ENCODE peak calls at places on chromosomes 6 and 20, in four cellular contexts. I is mammary epithelial cell, P is Calu3, D is cardiac fibroblast. U is an unnamed sample.

GRCh38 chr6:141264101-141264500 is 868.6 kb upstream of the GJE1 start:
- DNase-seq in I (peak; percentile 52), D (no peak), P (no peak), U (no peak)

GRCh38 chr20:49381558-49382493 is 100.6 kb downstream of the KCNB1 start:
- DNase-seq in I (peak; percentile 87), D (peak; percentile 87), P (peak; percentile 23), U (no peak)

GRCh38 chr6:91926827-91927226 is 1340.0 kb upstream of the MAP3K7 start:
- DNase-seq in P (no peak), D (no peak), I (no peak), U (no peak)

GRCh38 chr6:51753635-51754034 is 333.8 kb downstream of the PKHD1 start:
- DNase-seq in I (peak; percentile 10), P (peak; percentile 11), D (no peak), U (peak; percentile 45)

GRCh38 chr6:68134796-68135195 is 500.3 kb upstream of the ADGRB3 start:
- DNase-seq in P (no peak), D (peak; percentile 17), I (no peak), U (no peak)

GRCh38 chr20:43667341-43668132 is 623 bp downstream of the MYBL2 start:
- DNase-seq in P (peak; percentile 67), I (no peak), D (no peak), U (peak; percentile 25)

GRCh38 chr6:108564178-108564577 is 3.5 kb downstream of the FOXO3 start:
- DNase-seq in I (peak; percentile 93), D (peak; percentile 73), P (no peak), U (no peak)

GRCh38 chr6:153591165-153591564 is 447.9 kb upstream of the OPRM1 start:
- DNase-seq in I (no peak), P (no peak), D (no peak), U (no peak)

GRCh38 chr6:45486739-45487138 is 109.0 kb upstream of the SUPT3H start:
- DNase-seq in P (no peak), I (no peak), D (no peak), U (no peak)

GRCh38 chr20:5448449-5449118 is 131.8 kb upstream of the PROKR2 start:
- DNase-seq in P (peak; percentile 60), I (peak; percentile 28), D (peak; percentile 56), U (peak; percentile 77)

GRCh38 chr6:107418118-107418517 is 41.2 kb downstream of the PDSS2 start:
- DNase-seq in P (peak; percentile 6), I (peak; percentile 9), D (peak; percentile 30), U (no peak)

GRCh38 chr20:25484911-25485511 is 77.5 kb downstream of the GINS1 start:
- DNase-seq in P (no peak), D (peak; percentile 44), I (peak; percentile 72), U (no peak)

GRCh38 chr6:29800254-29800653 is 27.4 kb upstream of the HLA-G start:
- DNase-seq in P (no peak), D (no peak), I (no peak), U (no peak)

GRCh38 chr6:26217714-26218075 is 130.5 kb downstream of the HFE start:
- DNase-seq in D (peak; percentile 26), I (peak; percentile 39), P (no peak), U (no peak)

GRCh38 chr6:167697316-167697715 is 129.4 kb upstream of the AFDN start:
- DNase-seq in I (no peak), D (peak; percentile 52), P (no peak), U (no peak)

GRCh38 chr6:152233547-152234320 is 403.4 kb downstream of the SYNE1 start:
- DNase-seq in I (no peak), P (no peak), D (no peak), U (no peak)

GRCh38 chr6:134190883-134191282 is 127.0 kb downstream of the SGK1 start:
- DNase-seq in I (no peak), D (no peak), P (no peak), U (no peak)

GRCh38 chr6:109455161-109455501 is 441 bp downstream of the MICAL1 start:
- DNase-seq in P (peak; percentile 27), D (no peak), I (peak; percentile 27), U (peak; percentile 46)

GRCh38 chr6:34190504-34191122 is 44.7 kb upstream of the GRM4 start:
- DNase-seq in P (no peak), I (no peak), D (no peak), U (no peak)

GRCh38 chr6:108667984-108668383 is 107.3 kb downstream of the FOXO3 start:
- DNase-seq in D (peak; percentile 74), P (no peak), I (no peak), U (no peak)

GRCh38 chr6:21679761-21680265 is 86.3 kb downstream of the SOX4 start:
- DNase-seq in D (peak; percentile 83), I (peak; percentile 73), P (no peak), U (no peak)

GRCh38 chr6:104639671-104640070 is 220.0 kb downstream of the HACE1 start:
- DNase-seq in D (peak; percentile 78), I (peak; percentile 30), P (no peak), U (no peak)

GRCh38 chr6:153790048-153790447 is 249.0 kb upstream of the OPRM1 start:
- DNase-seq in D (peak; percentile 87), P (peak; percentile 23), I (peak; percentile 50), U (no peak)

GRCh38 chr6:159982726-159983506 is 14.0 kb downstream of the IGF2R start:
- DNase-seq in D (peak; percentile 85), I (peak; percentile 51), P (no peak), U (no peak)

GRCh38 chr6:87277123-87277522 is 45.3 kb upstream of the SMIM8 start:
- DNase-seq in D (peak; percentile 24), P (no peak), I (peak; percentile 23), U (no peak)

GRCh38 chr6:75528423-75528822 is 34.8 kb upstream of the FILIP1 start:
- DNase-seq in I (no peak), D (peak; percentile 81), P (no peak), U (no peak)

GRCh38 chr6:75530696-75531095 is 37.1 kb upstream of the FILIP1 start:
- DNase-seq in I (no peak), D (peak; percentile 82), P (no peak), U (no peak)

GRCh38 chr6:75524322-75524972 is 30.8 kb upstream of the FILIP1 start:
- DNase-seq in P (peak; percentile 71), D (peak; percentile 73), I (no peak), U (no peak)

GRCh38 chr6:75525682-75526081 is 32.1 kb upstream of the FILIP1 start:
- DNase-seq in P (no peak), I (no peak), D (no peak), U (no peak)

GRCh38 chr6:75526502-75527127 is 33.0 kb upstream of the FILIP1 start:
- DNase-seq in D (peak; percentile 85), I (peak; percentile 55), P (peak; percentile 77), U (peak; percentile 66)
- TF ChIP-seq CTCF in D (peak; percentile 60), I (peak; percentile 63), P (peak; percentile 64), U (peak; percentile 89)

GRCh38 chr6:223136-223535 is 69.2 kb upstream of the DUSP22 start:
- DNase-seq in I (no peak), D (no peak), P (no peak), U (no peak)
- TF ChIP-seq CTCF in I (no peak), D (no peak), P (no peak), U (no peak)

GRCh38 chr6:46734867-46735719 is at the start of gene PLA2G7:
- DNase-seq in P (peak; percentile 57), D (no peak), I (peak; percentile 57), U (peak; percentile 38)

GRCh38 chr6:46733410-46733809 is 1.8 kb downstream of the PLA2G7 start:
- DNase-seq in D (no peak), P (no peak), I (peak; percentile 26), U (no peak)

GRCh38 chr6:46730918-46731461 is 4.2 kb downstream of the PLA2G7 start:
- DNase-seq in D (no peak), I (no peak), P (no peak), U (no peak)

GRCh38 chr6:46736913-46737312 is 1.7 kb upstream of the PLA2G7 start:
- DNase-seq in P (no peak), D (no peak), I (peak; percentile 40), U (no peak)

DNA sequence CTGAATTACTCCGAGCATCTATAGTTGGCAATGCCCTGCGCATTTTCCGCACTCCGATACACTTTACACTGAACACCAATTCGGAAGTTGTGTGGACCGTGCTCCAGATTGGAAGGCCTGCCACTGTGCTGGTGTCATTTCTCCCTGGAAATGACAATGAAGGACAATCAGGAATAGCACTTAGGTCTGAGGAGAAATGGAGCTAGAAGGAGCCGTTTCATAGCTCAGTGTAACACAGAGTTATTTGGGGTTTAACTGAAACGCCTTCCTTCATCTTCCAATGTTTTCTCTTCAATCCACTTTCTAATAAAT is 501 bp upstream of the PLA2G7 start:
- DNase-seq in D (no peak), I (no peak), P (no peak), U (no peak)
- TF ChIP-seq CTCF in D (no peak), I (no peak), P (no peak), U (no peak)

GRCh38 chr20:59158673-59159072 is 4.9 kb upstream of the ZNF831 start:
- DNase-seq in D (no peak), I (no peak), P (no peak), U (no peak)

GRCh38 chr20:59157961-59158541 is 5.6 kb upstream of the ZNF831 start:
- DNase-seq in P (no peak), I (no peak), D (no peak), U (no peak)

GRCh38 chr20:59157064-59157463 is 6.6 kb upstream of the ZNF831 start:
- DNase-seq in I (no peak), P (no peak), D (no peak), U (no peak)

GRCh38 chr20:59159822-59160740 is 3.5 kb upstream of the ZNF831 start:
- DNase-seq in P (no peak), I (no peak), D (no peak), U (no peak)

DNA sequence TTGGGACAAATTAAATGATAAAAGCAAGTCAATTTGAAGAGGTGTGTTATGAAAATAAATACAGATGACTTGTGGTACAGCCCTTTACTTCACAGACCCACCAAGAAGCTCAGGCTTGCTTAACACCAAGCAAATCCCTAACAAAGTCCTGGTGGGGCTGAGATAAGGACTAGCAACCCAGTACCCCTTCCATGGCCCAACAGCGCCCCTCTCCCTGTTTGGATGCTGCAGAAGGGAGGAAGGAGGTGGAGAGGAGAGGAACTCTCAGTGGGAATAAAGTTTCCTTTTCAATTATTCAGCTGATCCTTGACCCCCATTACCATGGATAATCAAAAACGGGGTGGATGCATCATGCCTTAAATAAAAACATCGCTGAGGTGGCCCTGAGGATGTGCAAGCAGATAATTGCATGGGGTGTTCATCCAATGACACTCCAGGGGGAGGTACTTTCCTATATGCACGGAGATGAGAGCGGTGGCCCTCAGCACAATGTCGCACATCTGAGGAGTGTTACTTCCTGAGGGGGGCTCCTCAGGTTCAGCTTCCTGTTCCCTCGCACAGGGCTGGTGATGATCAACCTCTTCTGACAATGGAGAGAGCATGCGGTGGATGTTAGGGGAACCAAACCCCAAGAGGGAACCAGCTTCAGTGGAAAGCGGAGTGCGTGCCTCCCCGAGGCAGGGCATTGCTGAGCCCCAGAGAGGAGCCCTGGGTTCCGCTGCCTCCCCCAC is 4.4 kb upstream of the ZNF831 start:
- DNase-seq in I (no peak), P (peak; percentile 22), D (no peak), U (no peak)
- TF ChIP-seq CTCF in I (no peak), P (no peak), D (no peak), U (no peak)

GRCh38 chr20:2165871-2166270 is 64.2 kb downstream of the STK35 start:
- DNase-seq in I (no peak), D (no peak), P (no peak), U (no peak)
- TF ChIP-seq CTCF in I (no peak), D (no peak), P (no peak), U (no peak)